ENCODE peak calls at places on chromosomes 13 and 19, in six cellular contexts. J is left ventricle myocardium inferior, R is NB4, K is endothelial cell, H is RWPE1, Z is astrocyte. T is an unnamed sample.
A peak's percentile ranks its signal among the peaks of the same experiment; 100 is the strongest.

GRCh38 chr13:106534844-106535551 is 464 bp downstream of the EFNB2 start:
- DNase-seq in J (peak; percentile 17), R (no peak), K (peak; percentile 31), H (no peak), Z (peak; percentile 35), T (peak; percentile 20)

GRCh38 chr13:74770361-74770760 is 636.2 kb upstream of the KLF12 start:
- DNase-seq in J (no peak), R (no peak), K (no peak), H (peak; percentile 4), Z (peak; percentile 93), T (no peak)

GRCh38 chr19:13974073-13974472 is 21.8 kb downstream of the DCAF15 start:
- DNase-seq in J (no peak), R (no peak), K (no peak), H (peak; percentile 96), Z (no peak), T (no peak)

GRCh38 chr19:6533746-6534418 is 3.1 kb downstream of the TNFSF9 start:
- DNase-seq in J (no peak), R (no peak), K (no peak), H (no peak), Z (no peak), T (no peak)

GRCh38 chr19:16896913-16897571 is 8.2 kb downstream of the F2RL3 start:
- DNase-seq in J (peak; percentile 94), R (peak; percentile 86), K (peak; percentile 93), H (peak; percentile 99), Z (peak; percentile 84), T (peak; percentile 76)

GRCh38 chr19:10747674-10748073 is 29.8 kb downstream of the DNM2 start:
- DNase-seq in J (no peak), R (no peak), K (no peak), H (no peak), Z (no peak), T (no peak)

GRCh38 chr13:40452741-40453665 is 213.4 kb downstream of the FOXO1 start:
- DNase-seq in J (no peak), R (peak; percentile 17), K (no peak), H (peak; percentile 89), Z (peak; percentile 65), T (no peak)

GRCh38 chr13:93224545-93224944 is 2.1 kb upstream of the GPC6 start:
- DNase-seq in J (no peak), R (no peak), K (no peak), H (no peak), Z (peak; percentile 93), T (no peak)

GRCh38 chr13:30355405-30355741 is 48.0 kb upstream of the KATNAL1 start:
- DNase-seq in J (no peak), R (peak; percentile 54), K (peak; percentile 47), H (no peak), Z (no peak), T (peak; percentile 51)

GRCh38 chr19:45443462-45444317 is 20.0 kb upstream of the ERCC1 start:
- DNase-seq in J (peak; percentile 97), R (peak; percentile 93), K (peak; percentile 99), H (peak; percentile 97), Z (peak; percentile 63), T (peak; percentile 70)

GRCh38 chr19:20471441-20471840 is 94.1 kb downstream of the ZNF737 start:
- DNase-seq in J (no peak), R (no peak), K (no peak), H (no peak), Z (no peak), T (no peak)

GRCh38 chr13:98187155-98187726 is 10.2 kb upstream of the RNF113B start:
- DNase-seq in J (no peak), R (no peak), K (no peak), H (no peak), Z (no peak), T (no peak)

GRCh38 chr13:20405691-20406090 is 120.0 kb downstream of the CRYL1 start:
- DNase-seq in J (no peak), R (no peak), K (no peak), H (peak; percentile 81), Z (no peak), T (no peak)

GRCh38 chr19:41998246-41999020 is 4.4 kb upstream of the ATP1A3 start:
- DNase-seq in J (peak; percentile 38), R (peak; percentile 27), K (peak; percentile 81), H (peak; percentile 42), Z (no peak), T (no peak)

GRCh38 chr13:38008636-38009035 is 139.1 kb upstream of the TRPC4 start:
- DNase-seq in J (no peak), R (no peak), K (no peak), H (no peak), Z (no peak), T (no peak)

GRCh38 chr13:37369618-37370017 is 228.9 kb downstream of the POSTN start:
- DNase-seq in J (no peak), R (no peak), K (no peak), H (no peak), Z (peak; percentile 53), T (no peak)

GRCh38 chr13:91112878-91113277 is 234.6 kb upstream of the MIR17HG start:
- DNase-seq in J (no peak), R (no peak), K (no peak), H (no peak), Z (no peak), T (no peak)

GRCh38 chr13:113187263-113187669 is 21.2 kb downstream of the PCID2 start:
- DNase-seq in J (peak; percentile 87), R (peak; percentile 63), K (no peak), H (peak; percentile 97), Z (peak; percentile 99), T (no peak)
- TF ChIP-seq CTCF in J (peak; percentile 20), R (no peak), K (no peak), H (no peak), Z (no peak), T (no peak)

GRCh38 chr13:21675095-21676007 is 4.5 kb downstream of the FGF9 start:
- DNase-seq in J (peak; percentile 32), R (peak; percentile 39), K (no peak), H (no peak), Z (no peak), T (peak; percentile 32)

GRCh38 chr13:21671793-21672680 is 1.2 kb downstream of the FGF9 start:
- DNase-seq in J (no peak), R (no peak), K (no peak), H (no peak), Z (no peak), T (no peak)

GRCh38 chr13:21674271-21675009 is 3.6 kb downstream of the FGF9 start:
- DNase-seq in J (peak; percentile 41), R (peak; percentile 45), K (peak; percentile 41), H (no peak), Z (no peak), T (no peak)

GRCh38 chr13:21672811-21673591 is 2.1 kb downstream of the FGF9 start:
- DNase-seq in J (no peak), R (no peak), K (no peak), H (no peak), Z (no peak), T (no peak)

GRCh38 chr13:21673592-21674270 is 2.9 kb downstream of the FGF9 start:
- DNase-seq in J (peak; percentile 46), R (peak; percentile 66), K (peak; percentile 58), H (peak; percentile 45), Z (no peak), T (peak; percentile 59)
- TF ChIP-seq CTCF in J (peak; percentile 42), R (no peak), K (peak; percentile 1), H (no peak), Z (no peak), T (no peak)

DNA sequence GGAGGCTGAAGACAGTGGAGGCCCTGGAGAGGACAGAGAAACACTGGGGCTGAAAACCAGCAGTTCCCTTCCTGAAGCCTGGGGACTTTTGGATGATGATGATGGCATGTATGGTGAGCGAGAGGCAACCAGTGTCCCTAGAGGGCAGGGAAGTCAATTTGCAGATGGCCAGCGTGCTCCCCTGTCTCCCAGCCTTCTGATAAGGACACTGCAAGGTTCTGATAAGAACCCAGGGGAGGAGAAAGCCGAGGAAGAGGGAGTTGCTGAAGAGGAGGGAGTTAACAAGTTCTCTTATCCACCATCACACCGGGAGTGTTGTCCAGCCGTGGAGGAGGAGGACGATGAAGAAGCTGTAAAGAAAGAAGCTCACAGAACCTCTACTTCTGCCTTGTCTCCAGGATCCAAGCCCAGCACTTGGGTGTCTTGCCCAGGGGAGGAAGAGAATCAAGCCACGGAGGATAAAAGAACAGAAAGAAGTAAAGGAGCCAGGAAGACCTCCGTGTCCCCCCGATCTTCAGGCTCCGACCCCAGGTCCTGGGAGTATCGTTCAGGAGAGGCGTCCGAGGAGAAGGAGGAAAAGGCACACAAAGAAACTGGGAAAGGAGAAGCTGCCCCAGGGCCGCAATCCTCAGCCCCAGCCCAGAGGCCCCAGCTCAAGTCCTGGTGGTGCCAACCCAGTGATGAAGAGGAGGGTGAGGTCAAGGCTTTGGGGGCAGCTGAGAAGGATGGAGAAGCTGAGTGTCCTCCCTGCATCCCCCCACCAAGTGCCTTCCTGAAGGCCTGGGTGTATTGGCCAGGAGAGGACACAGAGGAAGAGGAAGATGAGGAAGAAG is 1.5 kb downstream of the PPP1R15A start:
- DNase-seq in J (no peak), R (peak; percentile 55), K (no peak), H (no peak), Z (no peak), T (peak; percentile 41)
- TF ChIP-seq CTCF in J (no peak), R (no peak), K (no peak), H (no peak), Z (no peak), T (no peak)

GRCh38 chr19:30968210-30968609 is 381.0 kb downstream of the TSHZ3 start:
- DNase-seq in J (no peak), R (no peak), K (no peak), H (no peak), Z (no peak), T (no peak)
- TF ChIP-seq CTCF in J (no peak), R (no peak), K (no peak), H (no peak), Z (no peak), T (no peak)

T was measured in natural killer cell.